ENCODE peak calls at places on chromosome 19, in six cellular contexts. O is H1, C is HCT116, K is K562, N is GM12878, E is HepG2. B is an unnamed sample.
A peak's percentile ranks its signal among the peaks of the same experiment; 100 is the strongest.

GRCh38 chr19:45177817-45178261 is at the start of gene TRAPPC6A:
- DNase-seq in O (no peak), C (no peak), K (no peak), N (no peak), E (no peak), B (no peak)

GRCh38 chr19:34075661-34076091 is 96.6 kb upstream of the LSM14A start:
- DNase-seq in O (no peak), C (no peak), K (no peak), N (no peak), E (no peak), B (no peak)

GRCh38 chr19:53867225-53868090 is at the start of gene MYADM:
- DNase-seq in O (peak; percentile 96), C (peak; percentile 95), K (peak; percentile 98), N (peak; percentile 21), E (peak; percentile 98), B (peak; percentile 90)

GRCh38 chr19:30225615-30226463 is 146.3 kb upstream of the ZNF536 start:
- DNase-seq in O (no peak), C (no peak), K (no peak), N (no peak), E (no peak), B (no peak)

GRCh38 chr19:44592451-44592890 is 20.9 kb upstream of the IGSF23 start:
- DNase-seq in O (no peak), C (no peak), K (peak; percentile 50), N (no peak), E (no peak), B (no peak)

GRCh38 chr19:54190942-54191670 is at the start of gene TSEN34:
- DNase-seq in O (no peak), C (peak; percentile 59), K (peak; percentile 89), N (no peak), E (peak; percentile 71), B (peak; percentile 51)

GRCh38 chr19:10706990-10707389 is 5.8 kb downstream of the QTRT1 start:
- DNase-seq in O (no peak), C (no peak), K (no peak), N (no peak), E (peak; percentile 36), B (no peak)

GRCh38 chr19:55613396-55613795 is 7.9 kb downstream of the ZNF865 start:
- DNase-seq in O (no peak), C (no peak), K (no peak), N (no peak), E (no peak), B (no peak)

GRCh38 chr19:2038284-2039081 is 12.6 kb downstream of the MKNK2 start:
- DNase-seq in O (no peak), C (no peak), K (no peak), N (no peak), E (no peak), B (no peak)

GRCh38 chr19:12946092-12946845 is 607 bp downstream of the RAD23A start:
- DNase-seq in O (peak; percentile 68), C (peak; percentile 41), K (peak; percentile 85), N (no peak), E (peak; percentile 71), B (peak; percentile 84)

GRCh38 chr19:37492213-37492612 is 14.5 kb upstream of the ZNF793 start:
- DNase-seq in O (no peak), C (no peak), K (no peak), N (no peak), E (no peak), B (no peak)

GRCh38 chr19:33580026-33580644 is 41.6 kb upstream of the CHST8 start:
- DNase-seq in O (no peak), C (no peak), K (no peak), N (no peak), E (peak; percentile 20), B (peak; percentile 29)

GRCh38 chr19:45906221-45906620 is 3.8 kb upstream of the MYPOP start:
- DNase-seq in O (no peak), C (no peak), K (no peak), N (no peak), E (no peak), B (no peak)

GRCh38 chr19:55493052-55493649 is 4.9 kb downstream of the SSC5D start:
- DNase-seq in O (no peak), C (no peak), K (no peak), N (no peak), E (no peak), B (no peak)

GRCh38 chr19:29294343-29294811 is 81.4 kb upstream of the UQCRFS1 start:
- DNase-seq in O (no peak), C (no peak), K (no peak), N (no peak), E (no peak), B (no peak)

GRCh38 chr19:44571830-44572661 is 41.3 kb upstream of the IGSF23 start:
- DNase-seq in O (no peak), C (no peak), K (no peak), N (no peak), E (no peak), B (no peak)

GRCh38 chr19:4062576-4063368 is 3.9 kb downstream of the ZBTB7A start:
- DNase-seq in O (no peak), C (no peak), K (no peak), N (no peak), E (no peak), B (no peak)
- TF ChIP-seq JUND in O (no peak), C (no peak), K (no peak), N (no peak), E (no peak), B (no peak)

GRCh38 chr19:21087871-21088270 is 5.9 kb downstream of the ZNF714 start:
- DNase-seq in O (no peak), C (no peak), K (no peak), N (no peak), E (no peak), B (no peak)

GRCh38 chr19:21082011-21082975 is at the start of gene ZNF714:
- DNase-seq in O (peak; percentile 91), C (peak; percentile 95), K (peak; percentile 97), N (peak; percentile 79), E (peak; percentile 97), B (no peak)

DNA sequence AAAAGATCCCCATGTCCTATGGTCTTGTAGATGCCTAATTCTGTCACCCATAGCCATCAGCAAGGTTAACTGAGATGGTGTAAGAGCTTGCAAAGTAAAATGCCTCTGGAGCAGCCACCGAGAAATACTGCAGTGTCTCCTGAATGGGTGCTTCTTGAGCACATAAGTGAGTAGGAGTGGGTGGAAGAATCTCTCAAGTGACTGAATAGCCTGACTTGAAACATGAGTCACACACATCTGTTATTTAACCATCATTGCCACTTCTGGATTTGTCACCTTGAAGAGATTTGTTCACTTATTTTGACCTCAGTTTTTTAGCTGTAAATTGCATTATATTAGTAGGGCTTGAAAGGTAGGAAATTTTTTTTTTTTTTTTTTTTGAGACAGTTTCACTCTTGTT is 2.3 kb downstream of the ZNF714 start:
- DNase-seq in O (no peak), C (no peak), K (peak; percentile 39), N (peak; percentile 12), E (no peak), B (no peak)
- TF ChIP-seq JUND in O (no peak), C (no peak), K (no peak), N (no peak), E (no peak), B (no peak)

DNA sequence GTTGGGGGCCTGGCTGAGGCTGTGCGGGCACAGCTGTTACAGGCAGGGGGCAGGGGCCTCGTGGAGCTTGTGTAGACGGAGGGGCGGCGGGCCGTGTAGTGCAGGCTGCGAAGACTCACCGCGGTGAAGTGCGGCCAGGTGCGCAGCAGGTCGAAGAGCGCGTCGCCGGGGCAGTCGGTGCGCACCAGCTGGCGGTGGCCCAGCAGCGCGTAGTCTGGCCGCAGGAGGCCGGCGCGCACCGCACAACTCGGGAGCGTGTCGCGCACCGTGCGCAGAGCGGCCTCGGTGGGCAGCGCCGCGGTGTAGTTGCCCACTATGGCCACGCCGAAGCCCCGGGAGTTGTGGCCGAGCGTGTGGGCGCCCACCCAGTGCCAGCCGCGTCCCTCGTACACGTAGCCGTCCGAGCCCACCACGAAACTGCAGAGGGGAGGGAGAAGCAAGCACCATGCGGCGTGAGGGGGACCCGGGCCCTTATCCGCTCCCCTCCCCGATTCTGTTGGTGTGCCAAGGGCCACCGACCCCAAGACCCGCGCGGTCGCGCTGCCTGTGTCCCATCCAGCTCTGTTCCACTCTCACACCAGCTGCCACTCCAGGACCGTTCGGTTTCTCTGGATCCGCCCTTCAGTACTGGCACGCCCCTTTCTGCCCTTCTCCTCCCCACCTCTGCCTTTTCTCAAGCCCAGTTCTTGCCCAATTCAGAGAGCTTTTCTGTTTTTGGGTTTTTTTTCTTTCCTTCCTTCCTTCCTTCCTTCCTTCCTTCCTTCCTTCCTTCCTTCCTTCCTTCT is 5.4 kb upstream of the RASAL3 start:
- DNase-seq in O (no peak), C (no peak), K (no peak), N (no peak), E (no peak), B (no peak)
- TF ChIP-seq JUND in O (no peak), C (no peak), K (no peak), N (no peak), E (no peak), B (no peak)

DNA sequence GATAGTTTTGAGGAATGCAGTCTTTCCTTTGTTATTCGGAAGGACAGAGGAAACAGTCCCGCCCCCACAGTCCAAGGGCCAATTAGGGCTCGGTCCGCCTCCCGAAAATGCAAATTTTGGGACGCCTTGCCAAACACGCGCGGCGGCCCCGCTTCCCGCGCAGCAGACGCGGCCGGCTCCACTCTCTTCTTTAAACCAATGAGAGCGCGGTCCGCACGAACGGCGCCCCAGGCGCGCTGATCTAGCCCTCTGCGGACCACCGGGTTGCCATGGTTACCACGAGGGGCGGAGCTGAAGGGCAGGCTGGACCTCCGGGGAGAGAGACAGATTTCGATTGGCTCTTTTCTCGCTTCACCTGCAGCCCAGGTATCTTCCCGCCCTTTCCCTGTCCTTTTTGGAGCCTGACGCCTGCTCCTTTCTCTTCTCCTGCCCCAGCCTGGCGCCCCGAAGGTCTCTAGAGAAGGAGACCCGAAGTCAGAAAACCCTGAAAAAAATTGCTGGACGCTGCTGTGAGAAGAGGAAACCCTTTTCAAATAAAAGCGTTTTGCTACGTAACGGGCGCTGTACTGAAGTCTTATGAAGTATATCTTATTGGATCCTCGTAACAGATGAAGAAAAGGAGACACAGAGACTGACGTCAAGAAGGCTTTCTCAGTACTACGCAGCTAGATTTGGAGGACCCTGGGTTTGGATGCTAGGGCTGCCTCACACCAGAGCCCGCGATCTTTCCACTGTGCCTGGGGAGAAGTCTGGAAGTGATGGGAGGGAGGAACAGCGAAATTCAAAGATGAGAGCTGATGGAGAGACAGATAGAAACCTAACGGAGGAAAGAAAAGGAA is 2.0 kb downstream of the PTH2 start:
- DNase-seq in O (peak; percentile 79), C (no peak), K (peak; percentile 92), N (no peak), E (no peak), B (peak; percentile 86)
- TF ChIP-seq JUND in O (no peak), C (no peak), K (no peak), N (no peak), E (no peak), B (no peak)

GRCh38 chr19:48540110-48540509 is 11.9 kb upstream of the SULT2B1 start:
- DNase-seq in O (no peak), C (no peak), K (no peak), N (no peak), E (no peak), B (no peak)

GRCh38 chr19:48541813-48542212 is 10.2 kb upstream of the SULT2B1 start:
- DNase-seq in O (no peak), C (no peak), K (no peak), N (no peak), E (no peak), B (no peak)

GRCh38 chr19:48544856-48545750 is 6.9 kb upstream of the SULT2B1 start:
- DNase-seq in O (no peak), C (no peak), K (no peak), N (no peak), E (no peak), B (no peak)

GRCh38 chr19:48539503-48540096 is 12.4 kb upstream of the SULT2B1 start:
- DNase-seq in O (no peak), C (no peak), K (peak; percentile 50), N (no peak), E (no peak), B (peak; percentile 45)

GRCh38 chr19:48543121-48543710 is 8.8 kb upstream of the SULT2B1 start:
- DNase-seq in O (no peak), C (peak; percentile 53), K (no peak), N (no peak), E (no peak), B (peak; percentile 91)
- TF ChIP-seq JUND in O (no peak), C (no peak), K (no peak), N (no peak), E (no peak), B (no peak)